ENCODE peak calls at places on chromosomes 12 and 14, in five cellular contexts. R is central memory CD4-positive, alpha-beta T cell; J is activated effector memory CD4-positive, alpha-beta T cell treated with anti-CD3 and anti-CD28 coated beads, Interleukin-2, amount 50 U/mL, for 16 hours; B is activated T-cell treated with anti-CD3 and anti-CD28 coated beads for 48 hours; P is iris pigment epithelial cell. E is an unnamed sample.

GRCh38 chr12:46382425-46382973 is 9.9 kb upstream of the SLC38A2 start:
- DNase-seq in P (no peak), R (no peak), J (no peak), B (no peak), E (no peak)

GRCh38 chr12:12922191-12922616 is 29.8 kb downstream of the GPRC5D start:
- DNase-seq in R (no peak), P (peak), B (no peak), J (no peak), E (no peak)

GRCh38 chr12:27424631-27425230 is 21.8 kb upstream of the SMCO2 start:
- DNase-seq in P (peak), B (no peak), J (no peak), R (no peak), E (peak)

GRCh38 chr12:57428965-57429364 is 1.9 kb downstream of the R3HDM2 start:
- DNase-seq in R (no peak), P (no peak), J (no peak), B (no peak), E (no peak)

GRCh38 chr12:116069943-116070342 is 207.6 kb downstream of the MED13L start:
- DNase-seq in B (no peak), J (no peak), P (no peak), R (no peak), E (no peak)

GRCh38 chr14:57057803-57058202 is 210.9 kb downstream of the EXOC5 start:
- DNase-seq in P (no peak), J (no peak), R (no peak), B (no peak), E (no peak)

GRCh38 chr14:102848830-102849521 is 71.7 kb downstream of the TRAF3 start:
- DNase-seq in B (no peak), R (no peak), P (peak), J (no peak), E (no peak)

GRCh38 chr14:99566009-99566389 is 38.0 kb downstream of the CCDC85C start:
- DNase-seq in J (no peak), B (no peak), R (no peak), P (no peak), E (no peak)

GRCh38 chr14:24339284-24340151 is at the start of gene RIPK3:
- DNase-seq in B (peak), R (peak), P (no peak), J (peak), E (peak)

GRCh38 chr14:57559561-57559960 is 65.9 kb upstream of the CCDC198 start:
- DNase-seq in P (no peak), R (no peak), B (no peak), J (no peak), E (no peak)

GRCh38 chr12:113961921-113962710 is 4.0 kb downstream of the RBM19 start:
- DNase-seq in P (peak), B (peak), J (peak), R (no peak), E (no peak)

GRCh38 chr12:92226036-92226661 is 80.5 kb upstream of the BTG1 start:
- DNase-seq in R (no peak), P (peak), B (no peak), J (no peak), E (no peak)

GRCh38 chr12:71164166-71164876 is 6.5 kb upstream of the TSPAN8 start:
- DNase-seq in R (no peak), P (no peak), J (no peak), B (no peak), E (no peak)

GRCh38 chr12:124630791-124631313 is 63.4 kb upstream of the NCOR2 start:
- DNase-seq in B (no peak), J (no peak), R (no peak), P (no peak), E (no peak)

GRCh38 chr12:108560752-108561719 is at the start of gene SART3:
- DNase-seq in J (peak), B (peak), R (peak), P (peak), E (peak)

GRCh38 chr14:54001189-54001878 is 44.7 kb upstream of the BMP4 start:
- DNase-seq in J (no peak), P (no peak), B (no peak), R (no peak), E (no peak)

GRCh38 chr14:100065942-100066574 is 836 bp downstream of the EVL start:
- DNase-seq in R (peak), P (no peak), B (peak), J (peak), E (peak)

GRCh38 chr14:52917732-52918131 is 33.1 kb downstream of the FERMT2 start:
- DNase-seq in B (no peak), P (peak), R (no peak), J (no peak), E (no peak)

E was measured in Jurkat, Clone E6-1.